ENCODE peak calls at places on chromosomes 13 and 19, in ten cellular contexts. B is left kidney; A is OCI-LY7; H is stimulated activated naive CD8-positive, alpha-beta T cell treated with anti-CD3 and anti-CD28 coated beads, Interleukin-15, Interleukin-2, amounts not matched to agents 100 U/mL and 50 U/mL, for 24 hours; R is astrocyte of the spinal cord; I is fibroblast of lung; X is ecto neural progenitor cell; U is osteocyte; W is mesendoderm; N is A172. F is an unnamed sample.

GRCh38 chr19:49468746-49469447 is 5.1 kb upstream of the FLT3LG start:
- DNase-seq in N (peak), A (peak), X (peak), B (peak), R (peak), W (peak), H (peak), I (peak), U (peak), F (peak)

GRCh38 chr13:33542309-33543088 is 256.9 kb upstream of the STARD13 start:
- DNase-seq in B (peak), I (peak), U (peak), A (peak), X (peak), H (peak), N (peak), R (peak), W (peak), F (peak)

GRCh38 chr13:26896986-26897668 is 136.5 kb upstream of the GPR12 start:
- DNase-seq in A (no peak), X (peak), R (no peak), N (no peak), U (no peak), W (peak), B (no peak), I (no peak), H (no peak), F (no peak)

GRCh38 chr19:18109731-18110671 is 12.4 kb downstream of the MAST3 start:
- DNase-seq in B (peak), R (no peak), H (peak), W (peak), N (no peak), I (no peak), A (no peak), X (peak), U (no peak), F (no peak)

GRCh38 chr19:45729774-45730388 is 815 bp downstream of the FBXO46 start:
- DNase-seq in W (peak), N (no peak), R (no peak), A (no peak), I (no peak), U (no peak), X (no peak), B (peak), H (peak), F (no peak)

GRCh38 chr19:2847507-2847906 is 6.2 kb downstream of the ZNF555 start:
- DNase-seq in N (no peak), A (no peak), H (no peak), W (no peak), U (no peak), I (no peak), B (no peak), X (no peak), R (no peak), F (no peak)

GRCh38 chr13:98775844-98776598 is 23.5 kb upstream of the SLC15A1 start:
- DNase-seq in A (no peak), X (no peak), H (no peak), W (peak), U (no peak), B (no peak), I (peak), N (peak), R (peak), F (no peak)

GRCh38 chr13:98144501-98145350 is 1.8 kb downstream of the FARP1 start:
- DNase-seq in X (peak), W (peak), H (no peak), R (peak), I (peak), A (no peak), N (peak), U (no peak), B (peak), F (no peak)

GRCh38 chr19:29798783-29799182 is 13.0 kb upstream of the CCNE1 start:
- DNase-seq in I (peak), U (no peak), R (no peak), B (no peak), A (no peak), N (no peak), X (no peak), W (no peak), H (no peak), F (no peak)

GRCh38 chr19:572891-573825 is 762 bp downstream of the BSG start:
- DNase-seq in X (peak), B (peak), R (peak), I (peak), N (peak), W (peak), U (peak), H (peak), A (peak), F (no peak)

F was measured in CD4-positive, alpha-beta memory T cell.